ENCODE peak calls at places on chromosome 4, in seven cellular contexts. One of them, this sample, is unnamed.

GRCh38 chr4:110878413-110878812 is 255.5 kb upstream of the PITX2 start:
- DNase-seq in HCT116: peak
- DNase-seq in astrocyte of the cerebellum: no peak
- DNase-seq in heart left ventricle: no peak
- DNase-seq in suprapubic skin: no peak
- DNase-seq in endothelial cell: no peak
- DNase-seq in heart right ventricle: no peak
- DNase-seq in this sample: no peak

GRCh38 chr4:8739357-8739756 is 132.3 kb downstream of the HMX1 start:
- DNase-seq in HCT116: no peak
- DNase-seq in astrocyte of the cerebellum: no peak
- DNase-seq in heart left ventricle: no peak
- DNase-seq in suprapubic skin: peak
- DNase-seq in endothelial cell: no peak
- DNase-seq in heart right ventricle: no peak
- DNase-seq in this sample: no peak

GRCh38 chr4:180058731-180059215 is 2184.4 kb upstream of the TENM3 start:
- DNase-seq in HCT116: no peak
- DNase-seq in astrocyte of the cerebellum: no peak
- DNase-seq in heart left ventricle: peak
- DNase-seq in suprapubic skin: no peak
- DNase-seq in endothelial cell: peak
- DNase-seq in heart right ventricle: peak
- DNase-seq in this sample: peak

GRCh38 chr4:94714360-94714759 is 43.4 kb upstream of the BMPR1B start:
- DNase-seq in HCT116: no peak
- DNase-seq in astrocyte of the cerebellum: no peak
- DNase-seq in heart left ventricle: no peak
- DNase-seq in suprapubic skin: no peak
- DNase-seq in endothelial cell: no peak
- DNase-seq in heart right ventricle: no peak
- DNase-seq in this sample: no peak

GRCh38 chr4:182881928-182882327 is 35.3 kb downstream of the DCTD start:
- DNase-seq in HCT116: no peak
- DNase-seq in astrocyte of the cerebellum: peak
- DNase-seq in heart left ventricle: peak
- DNase-seq in suprapubic skin: no peak
- DNase-seq in endothelial cell: no peak
- DNase-seq in heart right ventricle: peak
- DNase-seq in this sample: no peak

GRCh38 chr4:42612898-42613297 is 44.0 kb downstream of the ATP8A1 start:
- DNase-seq in HCT116: no peak
- DNase-seq in astrocyte of the cerebellum: no peak
- DNase-seq in heart left ventricle: no peak
- DNase-seq in suprapubic skin: no peak
- DNase-seq in endothelial cell: no peak
- DNase-seq in heart right ventricle: no peak
- DNase-seq in this sample: no peak

GRCh38 chr4:26285272-26285671 is 35.5 kb upstream of the RBPJ start:
- DNase-seq in HCT116: no peak
- DNase-seq in astrocyte of the cerebellum: no peak
- DNase-seq in heart left ventricle: no peak
- DNase-seq in suprapubic skin: no peak
- DNase-seq in endothelial cell: no peak
- DNase-seq in heart right ventricle: no peak
- DNase-seq in this sample: no peak

GRCh38 chr4:156939801-156940200 is 31.8 kb downstream of the PDGFC start:
- DNase-seq in HCT116: no peak
- DNase-seq in astrocyte of the cerebellum: no peak
- DNase-seq in heart left ventricle: no peak
- DNase-seq in suprapubic skin: no peak
- DNase-seq in endothelial cell: no peak
- DNase-seq in heart right ventricle: no peak
- DNase-seq in this sample: no peak

GRCh38 chr4:36863601-36864000 is 380.9 kb upstream of the NWD2 start:
- DNase-seq in HCT116: no peak
- DNase-seq in astrocyte of the cerebellum: no peak
- DNase-seq in heart left ventricle: no peak
- DNase-seq in suprapubic skin: no peak
- DNase-seq in endothelial cell: no peak
- DNase-seq in heart right ventricle: no peak
- DNase-seq in this sample: no peak

GRCh38 chr4:98284640-98285046 is 23.5 kb downstream of the RAP1GDS1 start:
- DNase-seq in HCT116: peak
- DNase-seq in astrocyte of the cerebellum: no peak
- DNase-seq in heart left ventricle: no peak
- DNase-seq in suprapubic skin: no peak
- DNase-seq in endothelial cell: no peak
- DNase-seq in heart right ventricle: no peak
- DNase-seq in this sample: no peak

GRCh38 chr4:8046925-8047541 is 107.4 kb upstream of the AFAP1 start:
- DNase-seq in HCT116: no peak
- DNase-seq in astrocyte of the cerebellum: no peak
- DNase-seq in heart left ventricle: no peak
- DNase-seq in suprapubic skin: no peak
- DNase-seq in endothelial cell: no peak
- DNase-seq in heart right ventricle: no peak
- DNase-seq in this sample: no peak

GRCh38 chr4:25799522-25799921 is 63.3 kb downstream of the SEL1L3 start:
- DNase-seq in HCT116: no peak
- DNase-seq in astrocyte of the cerebellum: no peak
- DNase-seq in heart left ventricle: no peak
- DNase-seq in suprapubic skin: no peak
- DNase-seq in endothelial cell: no peak
- DNase-seq in heart right ventricle: no peak
- DNase-seq in this sample: no peak

GRCh38 chr4:53378171-53378482 is 686 bp downstream of the FIP1L1 start:
- DNase-seq in HCT116: no peak
- DNase-seq in astrocyte of the cerebellum: no peak
- DNase-seq in heart left ventricle: no peak
- DNase-seq in suprapubic skin: no peak
- DNase-seq in endothelial cell: no peak
- DNase-seq in heart right ventricle: no peak
- DNase-seq in this sample: no peak

GRCh38 chr4:83767017-83767541 is 231.2 kb downstream of the GPAT3 start:
- DNase-seq in HCT116: no peak
- DNase-seq in astrocyte of the cerebellum: no peak
- DNase-seq in heart left ventricle: no peak
- DNase-seq in suprapubic skin: no peak
- DNase-seq in endothelial cell: no peak
- DNase-seq in heart right ventricle: no peak
- DNase-seq in this sample: no peak

GRCh38 chr4:77601614-77602187 is 3.9 kb upstream of the CXCL13 start:
- DNase-seq in HCT116: no peak
- DNase-seq in astrocyte of the cerebellum: no peak
- DNase-seq in heart left ventricle: no peak
- DNase-seq in suprapubic skin: no peak
- DNase-seq in endothelial cell: no peak
- DNase-seq in heart right ventricle: no peak
- DNase-seq in this sample: no peak

GRCh38 chr4:147682755-147683154 is 1.2 kb downstream of the PRMT9 start:
- DNase-seq in HCT116: no peak
- DNase-seq in astrocyte of the cerebellum: no peak
- DNase-seq in heart left ventricle: no peak
- DNase-seq in suprapubic skin: no peak
- DNase-seq in endothelial cell: no peak
- DNase-seq in heart right ventricle: no peak
- DNase-seq in this sample: no peak

GRCh38 chr4:137610960-137611359 is 78.7 kb upstream of the PCDH18 start:
- DNase-seq in HCT116: no peak
- DNase-seq in astrocyte of the cerebellum: no peak
- DNase-seq in heart left ventricle: no peak
- DNase-seq in suprapubic skin: no peak
- DNase-seq in endothelial cell: peak
- DNase-seq in heart right ventricle: no peak
- DNase-seq in this sample: no peak

GRCh38 chr4:134202557-134202956 is 968 bp upstream of the PABPC4L start:
- DNase-seq in HCT116: no peak
- DNase-seq in astrocyte of the cerebellum: peak
- DNase-seq in heart left ventricle: no peak
- DNase-seq in suprapubic skin: no peak
- DNase-seq in endothelial cell: no peak
- DNase-seq in heart right ventricle: no peak
- DNase-seq in this sample: no peak

GRCh38 chr4:25862411-25863346 is at the start of gene SEL1L3:
- DNase-seq in HCT116: no peak
- DNase-seq in astrocyte of the cerebellum: no peak
- DNase-seq in heart left ventricle: peak
- DNase-seq in suprapubic skin: no peak
- DNase-seq in endothelial cell: peak
- DNase-seq in heart right ventricle: peak
- DNase-seq in this sample: no peak

GRCh38 chr4:105895324-105895608 is at the start of gene NPNT:
- DNase-seq in HCT116: no peak
- DNase-seq in astrocyte of the cerebellum: no peak
- DNase-seq in heart left ventricle: peak
- DNase-seq in suprapubic skin: no peak
- DNase-seq in endothelial cell: peak
- DNase-seq in heart right ventricle: peak
- DNase-seq in this sample: peak
- TF ChIP-seq CTCF in HCT116: no peak
- TF ChIP-seq CTCF in astrocyte of the cerebellum: no peak
- TF ChIP-seq CTCF in heart left ventricle: no peak
- TF ChIP-seq CTCF in suprapubic skin: no peak
- TF ChIP-seq CTCF in endothelial cell: no peak
- TF ChIP-seq CTCF in heart right ventricle: no peak
- TF ChIP-seq CTCF in this sample: no peak

GRCh38 chr4:10099521-10100325 is 16.9 kb downstream of the WDR1 start:
- DNase-seq in HCT116: no peak
- DNase-seq in astrocyte of the cerebellum: no peak
- DNase-seq in heart left ventricle: no peak
- DNase-seq in suprapubic skin: no peak
- DNase-seq in endothelial cell: no peak
- DNase-seq in heart right ventricle: no peak
- DNase-seq in this sample: no peak

GRCh38 chr4:10102193-10102980 is 14.2 kb downstream of the WDR1 start:
- DNase-seq in HCT116: no peak
- DNase-seq in astrocyte of the cerebellum: no peak
- DNase-seq in heart left ventricle: no peak
- DNase-seq in suprapubic skin: no peak
- DNase-seq in endothelial cell: no peak
- DNase-seq in heart right ventricle: no peak
- DNase-seq in this sample: no peak

GRCh38 chr4:10098770-10099139 is 17.8 kb downstream of the WDR1 start:
- DNase-seq in HCT116: peak
- DNase-seq in astrocyte of the cerebellum: no peak
- DNase-seq in heart left ventricle: no peak
- DNase-seq in suprapubic skin: no peak
- DNase-seq in endothelial cell: no peak
- DNase-seq in heart right ventricle: no peak
- DNase-seq in this sample: no peak

GRCh38 chr4:10101559-10102192 is 14.9 kb downstream of the WDR1 start:
- DNase-seq in HCT116: no peak
- DNase-seq in astrocyte of the cerebellum: no peak
- DNase-seq in heart left ventricle: no peak
- DNase-seq in suprapubic skin: no peak
- DNase-seq in endothelial cell: no peak
- DNase-seq in heart right ventricle: no peak
- DNase-seq in this sample: no peak

DNA sequence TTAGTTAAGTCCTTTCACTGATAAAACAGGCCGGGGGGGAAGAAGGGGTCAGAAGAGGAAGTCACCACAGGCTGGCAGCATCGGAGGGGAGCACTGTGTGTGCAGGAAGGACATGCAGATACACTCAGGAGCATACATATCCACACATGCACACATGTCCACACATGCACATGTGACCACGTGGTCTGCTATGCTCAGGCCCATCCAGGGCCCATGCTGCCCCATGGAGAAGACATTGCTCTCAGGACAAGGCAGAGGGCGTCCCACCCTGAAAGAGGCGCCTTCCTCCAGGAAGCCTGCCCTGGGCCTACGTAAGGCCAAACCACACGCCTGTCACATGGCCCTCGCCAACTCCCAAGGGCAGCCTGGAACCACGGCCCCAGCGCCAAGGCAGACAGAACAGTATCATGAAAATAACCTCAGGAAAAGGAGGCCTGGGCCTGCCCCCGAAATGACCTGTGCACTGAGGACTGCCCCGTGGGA is 15.8 kb downstream of the WDR1 start:
- DNase-seq in HCT116: no peak
- DNase-seq in astrocyte of the cerebellum: no peak
- DNase-seq in heart left ventricle: peak
- DNase-seq in suprapubic skin: no peak
- DNase-seq in endothelial cell: no peak
- DNase-seq in heart right ventricle: no peak
- DNase-seq in this sample: no peak
- TF ChIP-seq CTCF in HCT116: no peak
- TF ChIP-seq CTCF in astrocyte of the cerebellum: no peak
- TF ChIP-seq CTCF in heart left ventricle: no peak
- TF ChIP-seq CTCF in suprapubic skin: no peak
- TF ChIP-seq CTCF in endothelial cell: no peak
- TF ChIP-seq CTCF in heart right ventricle: no peak
- TF ChIP-seq CTCF in this sample: no peak

DNA sequence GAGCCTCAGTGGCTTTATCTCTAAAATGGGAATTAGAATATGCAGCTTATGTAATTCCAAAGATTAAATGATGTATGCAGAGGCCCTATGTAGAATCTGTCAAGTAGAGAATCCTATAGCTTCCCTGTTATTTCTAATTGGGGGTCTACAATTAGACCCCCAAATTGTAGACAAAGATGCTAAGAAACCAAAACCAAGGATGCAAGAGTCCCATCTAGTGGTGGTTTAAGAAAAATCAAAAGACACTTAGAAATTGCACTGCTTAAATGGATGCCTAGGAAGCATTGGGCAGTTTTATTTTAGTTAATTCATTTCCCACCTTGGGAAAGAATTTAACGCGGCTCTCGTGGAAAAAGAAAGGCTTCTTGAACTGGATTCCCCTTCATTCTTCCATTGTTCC is 115.2 kb downstream of the GABRA2 start:
- DNase-seq in HCT116: no peak
- DNase-seq in astrocyte of the cerebellum: no peak
- DNase-seq in heart left ventricle: no peak
- DNase-seq in suprapubic skin: no peak
- DNase-seq in endothelial cell: no peak
- DNase-seq in heart right ventricle: no peak
- DNase-seq in this sample: no peak
- TF ChIP-seq CTCF in HCT116: no peak
- TF ChIP-seq CTCF in astrocyte of the cerebellum: peak
- TF ChIP-seq CTCF in heart left ventricle: peak
- TF ChIP-seq CTCF in suprapubic skin: no peak
- TF ChIP-seq CTCF in endothelial cell: no peak
- TF ChIP-seq CTCF in heart right ventricle: peak
- TF ChIP-seq CTCF in this sample: no peak

GRCh38 chr4:73964862-73965611 is 16.8 kb downstream of the PF4 start:
- DNase-seq in HCT116: peak
- DNase-seq in astrocyte of the cerebellum: no peak
- DNase-seq in heart left ventricle: no peak
- DNase-seq in suprapubic skin: no peak
- DNase-seq in endothelial cell: peak
- DNase-seq in heart right ventricle: no peak
- DNase-seq in this sample: no peak
- TF ChIP-seq CTCF in HCT116: peak
- TF ChIP-seq CTCF in astrocyte of the cerebellum: no peak
- TF ChIP-seq CTCF in heart left ventricle: no peak
- TF ChIP-seq CTCF in suprapubic skin: no peak
- TF ChIP-seq CTCF in endothelial cell: peak
- TF ChIP-seq CTCF in heart right ventricle: no peak
- TF ChIP-seq CTCF in this sample: no peak